ENCODE peak calls at places on chromosomes 6 and 20, in ten cellular contexts. Y is CMK; M is posterior vena cava; W is fibroblast of mammary gland; T is nephron progenitor cell; G is cardiac muscle cell; K is T-helper 2 cell; P is GM04503; V is stimulated activated CD8-positive, alpha-beta memory T cell treated with anti-CD3 and anti-CD28 coated beads, Interleukin-12 subunit alpha, Interleukin-12 subunit beta, amount 100 ng/mL, for 4 hours; C is AG08395. R is an unnamed sample.

GRCh38 chr20:63626424-63627128 is at the start of gene GMEB2:
- DNase-seq in Y (peak), M (peak), W (peak), T (peak), G (no peak), K (peak), P (no peak), V (no peak), C (peak), R (peak)

GRCh38 chr6:3806169-3806922 is 42.8 kb upstream of the FAM50B start:
- DNase-seq in Y (no peak), M (no peak), W (no peak), T (no peak), G (no peak), K (no peak), P (no peak), V (no peak), C (no peak), R (no peak)

GRCh38 chr20:54267510-54268003 is 59.7 kb downstream of the PFDN4 start:
- DNase-seq in Y (no peak), M (no peak), W (no peak), T (no peak), G (peak), K (no peak), P (no peak), V (no peak), C (no peak), R (no peak)

GRCh38 chr6:52512199-52512598 is 64.7 kb downstream of the TRAM2 start:
- DNase-seq in Y (no peak), M (no peak), W (peak), T (no peak), G (peak), K (no peak), P (peak), V (no peak), C (peak), R (no peak)

GRCh38 chr6:131213501-131213990 is 78.3 kb downstream of the AKAP7 start:
- DNase-seq in Y (no peak), M (no peak), W (peak), T (no peak), G (peak), K (no peak), P (no peak), V (no peak), C (peak), R (no peak)

GRCh38 chr6:131998255-131998982 is 47.2 kb upstream of the CCN2 start:
- DNase-seq in Y (no peak), M (no peak), W (peak), T (no peak), G (peak), K (no peak), P (no peak), V (no peak), C (no peak), R (no peak)

GRCh38 chr6:41494212-41495115 is 51.7 kb upstream of the FOXP4 start:
- DNase-seq in Y (no peak), M (no peak), W (no peak), T (no peak), G (peak), K (no peak), P (no peak), V (no peak), C (no peak), R (no peak)

GRCh38 chr6:168089186-168090063 is 10.4 kb upstream of the FRMD1 start:
- DNase-seq in Y (no peak), M (peak), W (no peak), T (no peak), G (no peak), K (no peak), P (no peak), V (no peak), C (no peak), R (no peak)

GRCh38 chr6:41733349-41733706 is 2.1 kb downstream of the TFEB start:
- DNase-seq in Y (no peak), M (no peak), W (no peak), T (no peak), G (no peak), K (no peak), P (no peak), V (no peak), C (no peak), R (no peak)

GRCh38 chr20:57620999-57621398 is 773 bp upstream of the ZBP1 start:
- DNase-seq in Y (no peak), M (peak), W (no peak), T (no peak), G (no peak), K (no peak), P (no peak), V (no peak), C (no peak), R (no peak)

GRCh38 chr6:85449388-85449817 is 480 bp upstream of the NT5E start:
- DNase-seq in Y (no peak), M (no peak), W (peak), T (no peak), G (peak), K (peak), P (peak), V (peak), C (peak), R (no peak)

GRCh38 chr6:66662196-66662595 is 955.2 kb upstream of the EYS start:
- DNase-seq in Y (no peak), M (no peak), W (peak), T (no peak), G (peak), K (no peak), P (no peak), V (no peak), C (no peak), R (no peak)

GRCh38 chr6:9039258-9039657 is 603.9 kb upstream of the SLC35B3 start:
- DNase-seq in Y (no peak), M (no peak), W (no peak), T (no peak), G (no peak), K (no peak), P (no peak), V (no peak), C (no peak), R (no peak)

GRCh38 chr6:101545171-101545570 is 151.7 kb downstream of the GRIK2 start:
- DNase-seq in Y (no peak), M (no peak), W (no peak), T (no peak), G (peak), K (no peak), P (no peak), V (no peak), C (peak), R (no peak)

GRCh38 chr6:7479801-7480266 is 61.6 kb upstream of the DSP start:
- DNase-seq in Y (no peak), M (no peak), W (peak), T (no peak), G (peak), K (no peak), P (peak), V (no peak), C (peak), R (no peak)

GRCh38 chr20:50146732-50147662 is 6.5 kb downstream of the PEDS1 start:
- DNase-seq in Y (peak), M (peak), W (no peak), T (no peak), G (no peak), K (peak), P (no peak), V (peak), C (no peak), R (peak)

GRCh38 chr20:18284805-18285533 is 3.4 kb upstream of the ZNF133 start:
- DNase-seq in Y (no peak), M (no peak), W (peak), T (no peak), G (peak), K (no peak), P (no peak), V (no peak), C (no peak), R (no peak)

GRCh38 chr20:34859826-34860545 is 12.7 kb downstream of the GGT7 start:
- DNase-seq in Y (no peak), M (no peak), W (no peak), T (no peak), G (no peak), K (no peak), P (no peak), V (no peak), C (no peak), R (no peak)

GRCh38 chr20:38224534-38224933 is 36.0 kb downstream of the KIAA1755 start:
- DNase-seq in Y (no peak), M (peak), W (no peak), T (no peak), G (no peak), K (no peak), P (no peak), V (no peak), C (no peak), R (no peak)

GRCh38 chr20:38023181-38024085 is 9.8 kb downstream of the TTI1 start:
- DNase-seq in Y (no peak), M (no peak), W (peak), T (no peak), G (peak), K (no peak), P (no peak), V (no peak), C (no peak), R (no peak)

GRCh38 chr20:57372157-57372556 is 19.0 kb upstream of the RBM38 start:
- DNase-seq in Y (no peak), M (no peak), W (no peak), T (no peak), G (no peak), K (no peak), P (no peak), V (no peak), C (no peak), R (no peak)

GRCh38 chr20:34538671-34539123 is 19.8 kb upstream of the MAP1LC3A start:
- DNase-seq in Y (no peak), M (peak), W (peak), T (peak), G (peak), K (peak), P (no peak), V (no peak), C (peak), R (no peak)

GRCh38 chr6:45533394-45533793 is 155.7 kb upstream of the SUPT3H start:
- DNase-seq in Y (no peak), M (no peak), W (no peak), T (no peak), G (peak), K (no peak), P (no peak), V (no peak), C (no peak), R (no peak)

GRCh38 chr6:5234869-5235268 is 25.9 kb downstream of the LYRM4 start:
- DNase-seq in Y (no peak), M (no peak), W (no peak), T (no peak), G (no peak), K (no peak), P (no peak), V (no peak), C (no peak), R (no peak)

GRCh38 chr6:99119109-99120031 is 171.6 kb upstream of the FBXL4 start:
- DNase-seq in Y (no peak), M (no peak), W (peak), T (peak), G (peak), K (peak), P (peak), V (no peak), C (peak), R (peak)

GRCh38 chr6:42727627-42728026 is 5.2 kb upstream of the PRPH2 start:
- DNase-seq in Y (no peak), M (no peak), W (no peak), T (no peak), G (peak), K (no peak), P (no peak), V (no peak), C (no peak), R (no peak)

GRCh38 chr6:29201966-29202365 is 31.3 kb downstream of the OR2J2 start:
- DNase-seq in Y (no peak), M (no peak), W (no peak), T (no peak), G (no peak), K (no peak), P (no peak), V (no peak), C (no peak), R (no peak)

GRCh38 chr6:27668442-27669275 is 195.8 kb upstream of the ZNF184 start:
- DNase-seq in Y (no peak), M (no peak), W (peak), T (peak), G (peak), K (peak), P (no peak), V (no peak), C (peak), R (no peak)

GRCh38 chr6:36851149-36851614 is 11.9 kb upstream of the CPNE5 start:
- DNase-seq in Y (peak), M (no peak), W (peak), T (peak), G (peak), K (peak), P (peak), V (no peak), C (peak), R (no peak)

GRCh38 chr6:73969982-73970960 is 274.3 kb downstream of the CD109 start:
- DNase-seq in Y (no peak), M (no peak), W (peak), T (peak), G (peak), K (peak), P (peak), V (no peak), C (peak), R (peak)

GRCh38 chr20:48904566-48905321 is 16.8 kb upstream of the ARFGEF2 start:
- DNase-seq in Y (no peak), M (no peak), W (peak), T (peak), G (peak), K (peak), P (no peak), V (peak), C (peak), R (peak)

GRCh38 chr6:36127462-36128016 is 2.8 kb upstream of the MAPK13 start:
- DNase-seq in Y (no peak), M (peak), W (peak), T (no peak), G (peak), K (no peak), P (peak), V (no peak), C (peak), R (no peak)

GRCh38 chr20:40855269-40855668 is 166.2 kb upstream of the MAFB start:
- DNase-seq in Y (no peak), M (peak), W (no peak), T (no peak), G (no peak), K (no peak), P (no peak), V (no peak), C (no peak), R (no peak)

GRCh38 chr6:116847234-116847633 is 18.4 kb upstream of the GPRC6A start:
- DNase-seq in Y (no peak), M (no peak), W (peak), T (no peak), G (peak), K (peak), P (peak), V (no peak), C (peak), R (no peak)

GRCh38 chr6:124234806-124235205 is 431.1 kb downstream of the NKAIN2 start:
- DNase-seq in Y (no peak), M (no peak), W (no peak), T (no peak), G (no peak), K (no peak), P (no peak), V (no peak), C (no peak), R (no peak)

GRCh38 chr20:24773751-24774201 is 175.3 kb upstream of the CST7 start:
- DNase-seq in Y (no peak), M (no peak), W (peak), T (no peak), G (peak), K (peak), P (peak), V (no peak), C (peak), R (no peak)

GRCh38 chr20:58048096-58048702 is 180.3 kb downstream of the ANKRD60 start:
- DNase-seq in Y (no peak), M (no peak), W (peak), T (peak), G (peak), K (no peak), P (no peak), V (no peak), C (peak), R (no peak)

GRCh38 chr20:57246008-57246407 is 20.4 kb downstream of the BMP7 start:
- DNase-seq in Y (no peak), M (no peak), W (no peak), T (no peak), G (no peak), K (no peak), P (no peak), V (no peak), C (no peak), R (no peak)

GRCh38 chr6:37667050-37667814 is 30.5 kb downstream of the MDGA1 start:
- DNase-seq in Y (peak), M (peak), W (peak), T (no peak), G (no peak), K (no peak), P (peak), V (no peak), C (peak), R (no peak)

GRCh38 chr20:15759546-15760216 is 813.6 kb downstream of the KIF16B start:
- DNase-seq in Y (no peak), M (no peak), W (no peak), T (no peak), G (no peak), K (no peak), P (no peak), V (no peak), C (peak), R (no peak)